ENCODE peak calls at places on chromosomes 7 and 10, in ten cellular contexts. One of them, this sample, is unnamed.

GRCh38 chr10:133215586-133215985 is 14.4 kb upstream of the UTF1 start:
- DNase-seq in IMR-90: no peak
- DNase-seq in testis: no peak
- DNase-seq in adrenal gland: no peak
- DNase-seq in spleen: no peak
- DNase-seq in stomach: no peak
- DNase-seq in A549: no peak
- DNase-seq in right lobe of liver: no peak
- DNase-seq in sigmoid colon: no peak
- DNase-seq in breast epithelium: no peak
- DNase-seq in this sample: no peak

GRCh38 chr10:118958559-118958958 is 71.0 kb upstream of the NANOS1 start:
- DNase-seq in IMR-90: no peak
- DNase-seq in testis: no peak
- DNase-seq in adrenal gland: no peak
- DNase-seq in spleen: no peak
- DNase-seq in stomach: no peak
- DNase-seq in A549: no peak
- DNase-seq in right lobe of liver: no peak
- DNase-seq in sigmoid colon: no peak
- DNase-seq in breast epithelium: no peak
- DNase-seq in this sample: no peak

GRCh38 chr7:157080111-157080730 is 58.5 kb upstream of the UBE3C start:
- DNase-seq in IMR-90: peak
- DNase-seq in testis: no peak
- DNase-seq in adrenal gland: no peak
- DNase-seq in spleen: peak
- DNase-seq in stomach: no peak
- DNase-seq in A549: no peak
- DNase-seq in right lobe of liver: no peak
- DNase-seq in sigmoid colon: peak
- DNase-seq in breast epithelium: no peak
- DNase-seq in this sample: no peak

GRCh38 chr7:123599766-123600165 is 1.9 kb upstream of the ASB15 start:
- DNase-seq in IMR-90: no peak
- DNase-seq in testis: no peak
- DNase-seq in adrenal gland: no peak
- DNase-seq in spleen: no peak
- DNase-seq in stomach: no peak
- DNase-seq in A549: no peak
- DNase-seq in right lobe of liver: no peak
- DNase-seq in sigmoid colon: no peak
- DNase-seq in breast epithelium: no peak
- DNase-seq in this sample: no peak

GRCh38 chr7:140689199-140690152 is 7.0 kb upstream of the NDUFB2 start:
- DNase-seq in IMR-90: no peak
- DNase-seq in testis: no peak
- DNase-seq in adrenal gland: no peak
- DNase-seq in spleen: peak
- DNase-seq in stomach: no peak
- DNase-seq in A549: no peak
- DNase-seq in right lobe of liver: no peak
- DNase-seq in sigmoid colon: peak
- DNase-seq in breast epithelium: peak
- DNase-seq in this sample: no peak

GRCh38 chr7:55246181-55246580 is 119.0 kb upstream of the LANCL2 start:
- DNase-seq in IMR-90: peak
- DNase-seq in testis: no peak
- DNase-seq in adrenal gland: no peak
- DNase-seq in spleen: no peak
- DNase-seq in stomach: no peak
- DNase-seq in A549: no peak
- DNase-seq in right lobe of liver: no peak
- DNase-seq in sigmoid colon: no peak
- DNase-seq in breast epithelium: no peak
- DNase-seq in this sample: peak

GRCh38 chr10:86108696-86109095 is 257.9 kb downstream of the GRID1 start:
- DNase-seq in IMR-90: no peak
- DNase-seq in testis: no peak
- DNase-seq in adrenal gland: no peak
- DNase-seq in spleen: peak
- DNase-seq in stomach: no peak
- DNase-seq in A549: no peak
- DNase-seq in right lobe of liver: no peak
- DNase-seq in sigmoid colon: no peak
- DNase-seq in breast epithelium: no peak
- DNase-seq in this sample: peak

GRCh38 chr7:51154201-51154600 is 162.4 kb downstream of the COBL start:
- DNase-seq in IMR-90: no peak
- DNase-seq in testis: no peak
- DNase-seq in adrenal gland: no peak
- DNase-seq in spleen: no peak
- DNase-seq in stomach: no peak
- DNase-seq in A549: no peak
- DNase-seq in right lobe of liver: no peak
- DNase-seq in sigmoid colon: no peak
- DNase-seq in breast epithelium: no peak
- DNase-seq in this sample: no peak

GRCh38 chr7:103524042-103524907 is 78.3 kb upstream of the SLC26A5 start:
- DNase-seq in IMR-90: peak
- DNase-seq in testis: no peak
- DNase-seq in adrenal gland: peak
- DNase-seq in spleen: no peak
- DNase-seq in stomach: no peak
- DNase-seq in A549: peak
- DNase-seq in right lobe of liver: no peak
- DNase-seq in sigmoid colon: no peak
- DNase-seq in breast epithelium: no peak
- DNase-seq in this sample: no peak

GRCh38 chr7:31408120-31408729 is 67.7 kb upstream of the NEUROD6 start:
- DNase-seq in IMR-90: peak
- DNase-seq in testis: no peak
- DNase-seq in adrenal gland: no peak
- DNase-seq in spleen: no peak
- DNase-seq in stomach: no peak
- DNase-seq in A549: peak
- DNase-seq in right lobe of liver: no peak
- DNase-seq in sigmoid colon: no peak
- DNase-seq in breast epithelium: no peak
- DNase-seq in this sample: no peak

GRCh38 chr10:115092555-115093285 is 445 bp upstream of the ATRNL1 start:
- DNase-seq in IMR-90: peak
- DNase-seq in testis: peak
- DNase-seq in adrenal gland: peak
- DNase-seq in spleen: peak
- DNase-seq in stomach: no peak
- DNase-seq in A549: peak
- DNase-seq in right lobe of liver: no peak
- DNase-seq in sigmoid colon: no peak
- DNase-seq in breast epithelium: no peak
- DNase-seq in this sample: no peak

GRCh38 chr7:77954773-77955562 is 156.4 kb downstream of the PHTF2 start:
- DNase-seq in IMR-90: peak
- DNase-seq in testis: no peak
- DNase-seq in adrenal gland: no peak
- DNase-seq in spleen: no peak
- DNase-seq in stomach: no peak
- DNase-seq in A549: no peak
- DNase-seq in right lobe of liver: no peak
- DNase-seq in sigmoid colon: no peak
- DNase-seq in breast epithelium: no peak
- DNase-seq in this sample: no peak

GRCh38 chr10:102246261-102246660 is 929 bp downstream of the GBF1 start:
- DNase-seq in IMR-90: peak
- DNase-seq in testis: no peak
- DNase-seq in adrenal gland: no peak
- DNase-seq in spleen: no peak
- DNase-seq in stomach: no peak
- DNase-seq in A549: no peak
- DNase-seq in right lobe of liver: no peak
- DNase-seq in sigmoid colon: no peak
- DNase-seq in breast epithelium: no peak
- DNase-seq in this sample: no peak

GRCh38 chr10:102245101-102245931 is at the start of gene GBF1:
- DNase-seq in IMR-90: peak
- DNase-seq in testis: peak
- DNase-seq in adrenal gland: peak
- DNase-seq in spleen: peak
- DNase-seq in stomach: peak
- DNase-seq in A549: peak
- DNase-seq in right lobe of liver: peak
- DNase-seq in sigmoid colon: peak
- DNase-seq in breast epithelium: peak
- DNase-seq in this sample: peak

GRCh38 chr10:102245932-102246251 is 560 bp downstream of the GBF1 start:
- DNase-seq in IMR-90: no peak
- DNase-seq in testis: no peak
- DNase-seq in adrenal gland: no peak
- DNase-seq in spleen: no peak
- DNase-seq in stomach: no peak
- DNase-seq in A549: no peak
- DNase-seq in right lobe of liver: no peak
- DNase-seq in sigmoid colon: no peak
- DNase-seq in breast epithelium: no peak
- DNase-seq in this sample: no peak

GRCh38 chr10:102243304-102243703 is 2.0 kb upstream of the PITX3 start:
- DNase-seq in IMR-90: peak
- DNase-seq in testis: no peak
- DNase-seq in adrenal gland: no peak
- DNase-seq in spleen: no peak
- DNase-seq in stomach: no peak
- DNase-seq in A549: no peak
- DNase-seq in right lobe of liver: no peak
- DNase-seq in sigmoid colon: no peak
- DNase-seq in breast epithelium: no peak
- DNase-seq in this sample: no peak

GRCh38 chr10:102247724-102248123 is 2.4 kb downstream of the GBF1 start:
- DNase-seq in IMR-90: no peak
- DNase-seq in testis: no peak
- DNase-seq in adrenal gland: no peak
- DNase-seq in spleen: no peak
- DNase-seq in stomach: no peak
- DNase-seq in A549: no peak
- DNase-seq in right lobe of liver: no peak
- DNase-seq in sigmoid colon: no peak
- DNase-seq in breast epithelium: no peak
- DNase-seq in this sample: no peak
- H3K4me3 ChIP-seq in IMR-90: no peak
- H3K4me3 ChIP-seq in testis: no peak
- H3K4me3 ChIP-seq in adrenal gland: no peak
- H3K4me3 ChIP-seq in spleen: no peak
- H3K4me3 ChIP-seq in stomach: no peak
- H3K4me3 ChIP-seq in A549: no peak
- H3K4me3 ChIP-seq in right lobe of liver: no peak
- H3K4me3 ChIP-seq in sigmoid colon: no peak
- H3K4me3 ChIP-seq in breast epithelium: no peak
- H3K4me3 ChIP-seq in this sample: no peak

DNA sequence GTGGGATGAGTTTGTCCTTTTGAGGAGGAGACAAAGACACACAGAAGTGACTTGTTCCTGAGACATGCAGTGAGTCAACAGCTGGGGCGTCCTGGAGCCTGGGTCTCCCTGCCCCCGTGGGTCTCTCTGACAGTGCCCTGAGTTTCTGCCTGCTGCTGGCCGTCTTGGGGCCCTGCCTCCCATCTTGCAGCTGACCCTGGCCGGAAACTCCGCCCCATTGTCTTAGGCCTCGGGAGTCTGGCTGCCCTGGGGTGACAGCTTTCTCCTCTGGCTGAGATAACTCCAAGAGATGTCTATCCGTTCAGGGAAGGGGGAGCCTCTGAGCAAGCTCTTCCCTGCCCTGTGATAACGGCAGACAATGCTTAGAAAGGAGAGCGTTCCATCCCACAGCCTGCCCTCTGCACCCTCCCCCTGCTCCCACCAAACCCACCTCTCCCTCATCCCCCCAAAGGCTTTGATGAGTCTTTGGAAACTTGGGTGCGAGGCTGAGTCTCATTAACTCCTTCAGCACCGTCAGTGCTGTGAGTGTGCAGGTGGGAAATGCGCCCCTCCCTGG is 69.5 kb upstream of the PODXL start:
- DNase-seq in IMR-90: peak
- DNase-seq in testis: no peak
- DNase-seq in adrenal gland: no peak
- DNase-seq in spleen: no peak
- DNase-seq in stomach: no peak
- DNase-seq in A549: peak
- DNase-seq in right lobe of liver: no peak
- DNase-seq in sigmoid colon: no peak
- DNase-seq in breast epithelium: no peak
- DNase-seq in this sample: no peak
- TF ChIP-seq CTCF in IMR-90: peak
- TF ChIP-seq CTCF in testis: no peak
- TF ChIP-seq CTCF in adrenal gland: no peak
- TF ChIP-seq CTCF in spleen: no peak
- TF ChIP-seq CTCF in stomach: no peak
- TF ChIP-seq CTCF in A549: peak
- TF ChIP-seq CTCF in right lobe of liver: no peak
- TF ChIP-seq CTCF in sigmoid colon: no peak
- TF ChIP-seq CTCF in breast epithelium: no peak
- TF ChIP-seq CTCF in this sample: no peak

DNA sequence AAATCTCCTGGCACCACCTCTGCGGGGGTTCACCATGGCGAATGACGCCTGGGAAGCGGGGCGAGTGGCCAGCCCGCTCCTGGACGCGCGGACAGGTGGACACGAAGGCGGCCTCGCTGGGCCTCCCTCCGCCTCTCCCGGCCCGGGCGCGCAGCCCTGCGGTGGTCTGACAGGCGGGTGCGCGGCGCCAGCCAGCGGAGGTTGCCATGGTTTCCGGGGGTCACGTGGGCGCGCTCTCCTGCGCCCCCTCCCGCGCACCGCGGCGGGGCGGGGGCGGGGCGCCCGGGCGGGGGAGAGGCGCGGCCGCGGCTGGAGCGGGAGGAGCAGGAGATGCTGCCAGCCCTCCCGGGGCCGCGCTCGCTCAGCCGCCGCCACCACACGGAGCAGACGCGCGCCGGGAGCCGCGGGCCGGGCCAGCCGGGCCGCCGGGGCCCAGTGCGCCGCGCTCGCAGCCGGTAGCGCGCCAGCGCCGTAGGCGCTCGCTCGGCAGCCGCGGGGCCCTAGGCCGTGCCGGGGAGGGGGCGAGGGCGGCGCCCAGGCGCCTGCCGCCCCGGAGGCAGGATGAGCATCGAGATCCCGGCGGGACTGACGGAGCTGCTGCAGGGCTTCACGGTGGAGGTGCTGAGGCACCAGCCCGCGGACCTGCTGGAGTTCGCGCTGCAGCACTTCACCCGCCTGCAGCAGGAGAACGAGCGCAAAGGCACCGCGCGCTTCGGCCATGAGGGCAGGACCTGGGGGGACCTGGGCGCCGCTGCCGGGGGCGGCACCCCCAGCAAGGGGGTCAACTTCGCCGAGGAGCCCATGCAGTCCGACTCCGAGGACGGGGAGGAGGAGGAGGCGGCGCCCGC is at the start of gene PRKAR2B:
- DNase-seq in IMR-90: peak
- DNase-seq in testis: peak
- DNase-seq in adrenal gland: peak
- DNase-seq in spleen: peak
- DNase-seq in stomach: peak
- DNase-seq in A549: peak
- DNase-seq in right lobe of liver: peak
- DNase-seq in sigmoid colon: peak
- DNase-seq in breast epithelium: peak
- DNase-seq in this sample: peak
- TF ChIP-seq POLR2A in IMR-90: no peak
- TF ChIP-seq POLR2A in testis: no peak
- TF ChIP-seq POLR2A in adrenal gland: peak
- TF ChIP-seq POLR2A in spleen: no peak
- TF ChIP-seq POLR2A in stomach: no peak
- TF ChIP-seq POLR2A in A549: no peak
- TF ChIP-seq POLR2A in right lobe of liver: no peak
- TF ChIP-seq POLR2A in sigmoid colon: no peak
- TF ChIP-seq POLR2A in breast epithelium: no peak
- TF ChIP-seq POLR2A in this sample: no peak

GRCh38 chr10:88361494-88361893 is 221.6 kb downstream of the RNLS start:
- DNase-seq in IMR-90: peak
- DNase-seq in testis: no peak
- DNase-seq in adrenal gland: no peak
- DNase-seq in spleen: no peak
- DNase-seq in stomach: no peak
- DNase-seq in A549: no peak
- DNase-seq in right lobe of liver: no peak
- DNase-seq in sigmoid colon: no peak
- DNase-seq in breast epithelium: no peak
- DNase-seq in this sample: no peak
- H3K4me3 ChIP-seq in IMR-90: no peak
- H3K4me3 ChIP-seq in testis: no peak
- H3K4me3 ChIP-seq in adrenal gland: no peak
- H3K4me3 ChIP-seq in spleen: no peak
- H3K4me3 ChIP-seq in stomach: no peak
- H3K4me3 ChIP-seq in A549: no peak
- H3K4me3 ChIP-seq in right lobe of liver: no peak
- H3K4me3 ChIP-seq in sigmoid colon: no peak
- H3K4me3 ChIP-seq in breast epithelium: no peak
- H3K4me3 ChIP-seq in this sample: no peak